ENCODE peak calls at places on chromosome 6, in five cellular contexts. One of them, this sample, is unnamed.

GRCh38 chr6:146887447-146888077 is 288.8 kb downstream of the ADGB start:
- DNase-seq in upper lobe of right lung: no peak
- DNase-seq in uterus: no peak
- DNase-seq in adrenal gland: no peak
- DNase-seq in neural progenitor cell: no peak
- DNase-seq in this sample: no peak

GRCh38 chr6:150043501-150044412 is 18.4 kb upstream of the RAET1L start:
- DNase-seq in adrenal gland: no peak
- DNase-seq in uterus: no peak
- DNase-seq in upper lobe of right lung: no peak
- DNase-seq in neural progenitor cell: no peak
- DNase-seq in this sample: no peak

GRCh38 chr6:79377047-79377446 is 142.6 kb upstream of the HMGN3 start:
- DNase-seq in neural progenitor cell: no peak
- DNase-seq in upper lobe of right lung: no peak
- DNase-seq in adrenal gland: no peak
- DNase-seq in uterus: no peak
- DNase-seq in this sample: no peak

GRCh38 chr6:118722820-118723526 is 71.6 kb upstream of the CEP85L start:
- DNase-seq in adrenal gland: no peak
- DNase-seq in uterus: no peak
- DNase-seq in neural progenitor cell: no peak
- DNase-seq in upper lobe of right lung: no peak
- DNase-seq in this sample: no peak

GRCh38 chr6:14079433-14079832 is 38.1 kb upstream of the CD83 start:
- DNase-seq in neural progenitor cell: no peak
- DNase-seq in adrenal gland: no peak
- DNase-seq in upper lobe of right lung: no peak
- DNase-seq in uterus: no peak
- DNase-seq in this sample: no peak

GRCh38 chr6:105836889-105837288 is 249.2 kb upstream of the PRDM1 start:
- DNase-seq in upper lobe of right lung: no peak
- DNase-seq in adrenal gland: no peak
- DNase-seq in neural progenitor cell: no peak
- DNase-seq in uterus: no peak
- DNase-seq in this sample: no peak

GRCh38 chr6:159978291-159979135 is 9.6 kb downstream of the IGF2R start:
- DNase-seq in uterus: no peak
- DNase-seq in neural progenitor cell: peak; percentile 16
- DNase-seq in adrenal gland: no peak
- DNase-seq in upper lobe of right lung: no peak
- DNase-seq in this sample: no peak

GRCh38 chr6:36662827-36663256 is 15.7 kb upstream of the CDKN1A start:
- DNase-seq in adrenal gland: no peak
- DNase-seq in uterus: no peak
- DNase-seq in neural progenitor cell: no peak
- DNase-seq in upper lobe of right lung: no peak
- DNase-seq in this sample: peak; percentile 29

GRCh38 chr6:32298632-32299336 is 72.9 kb downstream of the TSBP1 start:
- DNase-seq in uterus: no peak
- DNase-seq in adrenal gland: no peak
- DNase-seq in neural progenitor cell: no peak
- DNase-seq in upper lobe of right lung: no peak
- DNase-seq in this sample: no peak

GRCh38 chr6:24340998-24341934 is 16.6 kb downstream of the DCDC2 start:
- DNase-seq in adrenal gland: no peak
- DNase-seq in upper lobe of right lung: no peak
- DNase-seq in uterus: no peak
- DNase-seq in neural progenitor cell: no peak
- DNase-seq in this sample: no peak

GRCh38 chr6:4349931-4350330 is 214.6 kb upstream of the ECI2 start:
- DNase-seq in upper lobe of right lung: no peak
- DNase-seq in neural progenitor cell: no peak
- DNase-seq in adrenal gland: no peak
- DNase-seq in uterus: no peak
- DNase-seq in this sample: no peak

GRCh38 chr6:156944412-156944811 is 167.2 kb downstream of the ARID1B start:
- DNase-seq in upper lobe of right lung: no peak
- DNase-seq in uterus: no peak
- DNase-seq in adrenal gland: no peak
- DNase-seq in neural progenitor cell: no peak
- DNase-seq in this sample: no peak

GRCh38 chr6:2378891-2379652 is 133.7 kb upstream of the GMDS start:
- DNase-seq in uterus: no peak
- DNase-seq in adrenal gland: no peak
- DNase-seq in neural progenitor cell: no peak
- DNase-seq in upper lobe of right lung: no peak
- DNase-seq in this sample: no peak

GRCh38 chr6:164308339-164308738 is 893.8 kb downstream of the QKI start:
- DNase-seq in adrenal gland: no peak
- DNase-seq in upper lobe of right lung: no peak
- DNase-seq in uterus: no peak
- DNase-seq in neural progenitor cell: no peak
- DNase-seq in this sample: no peak

GRCh38 chr6:139839506-139840156 is 465.2 kb upstream of the CITED2 start:
- DNase-seq in uterus: peak; percentile 22
- DNase-seq in neural progenitor cell: no peak
- DNase-seq in adrenal gland: peak; percentile 22
- DNase-seq in upper lobe of right lung: peak; percentile 68
- DNase-seq in this sample: no peak

GRCh38 chr6:137764464-137764863 is 102.6 kb upstream of the TNFAIP3 start:
- DNase-seq in upper lobe of right lung: no peak
- DNase-seq in adrenal gland: no peak
- DNase-seq in uterus: no peak
- DNase-seq in neural progenitor cell: no peak
- DNase-seq in this sample: no peak

GRCh38 chr6:163563303-163563702 is 148.8 kb downstream of the QKI start:
- DNase-seq in upper lobe of right lung: no peak
- DNase-seq in uterus: no peak
- DNase-seq in adrenal gland: no peak
- DNase-seq in neural progenitor cell: no peak
- DNase-seq in this sample: no peak

GRCh38 chr6:149140137-149140909 is 177.2 kb upstream of the TAB2 start:
- DNase-seq in neural progenitor cell: no peak
- DNase-seq in uterus: no peak
- DNase-seq in adrenal gland: no peak
- DNase-seq in upper lobe of right lung: no peak
- DNase-seq in this sample: no peak

GRCh38 chr6:15234068-15234758 is 11.7 kb upstream of the JARID2 start:
- DNase-seq in upper lobe of right lung: no peak
- DNase-seq in uterus: no peak
- DNase-seq in adrenal gland: no peak
- DNase-seq in neural progenitor cell: no peak
- DNase-seq in this sample: no peak

GRCh38 chr6:26087284-26088115 is at the start of gene HFE:
- DNase-seq in neural progenitor cell: peak; percentile 50
- DNase-seq in upper lobe of right lung: peak; percentile 79
- DNase-seq in uterus: peak; percentile 68
- DNase-seq in adrenal gland: peak; percentile 69
- DNase-seq in this sample: peak; percentile 10

GRCh38 chr6:110415297-110415916 is at the start of gene DDO:
- DNase-seq in neural progenitor cell: no peak
- DNase-seq in upper lobe of right lung: peak; percentile 75
- DNase-seq in adrenal gland: peak; percentile 94
- DNase-seq in uterus: peak; percentile 83
- DNase-seq in this sample: no peak

GRCh38 chr6:153312633-153313032 is 181.6 kb upstream of the RGS17 start:
- DNase-seq in neural progenitor cell: peak; percentile 72
- DNase-seq in upper lobe of right lung: peak; percentile 87
- DNase-seq in adrenal gland: peak; percentile 21
- DNase-seq in uterus: no peak
- DNase-seq in this sample: peak; percentile 2

GRCh38 chr6:33967966-33968724 is 164.3 kb upstream of the MLN start:
- DNase-seq in neural progenitor cell: peak; percentile 67
- DNase-seq in adrenal gland: no peak
- DNase-seq in uterus: no peak
- DNase-seq in upper lobe of right lung: no peak
- DNase-seq in this sample: no peak

GRCh38 chr6:113858067-113858604 is 991 bp downstream of the MARCKS start:
- DNase-seq in adrenal gland: peak; percentile 22
- DNase-seq in neural progenitor cell: peak; percentile 69
- DNase-seq in upper lobe of right lung: peak; percentile 63
- DNase-seq in uterus: peak; percentile 54
- DNase-seq in this sample: no peak

GRCh38 chr6:159788276-159788675 is 1.1 kb downstream of the TCP1 start:
- DNase-seq in neural progenitor cell: peak; percentile 13
- DNase-seq in adrenal gland: no peak
- DNase-seq in upper lobe of right lung: no peak
- DNase-seq in uterus: no peak
- DNase-seq in this sample: peak; percentile 32

GRCh38 chr6:122821095-122821494 is 32.0 kb downstream of the SMPDL3A start:
- DNase-seq in adrenal gland: no peak
- DNase-seq in upper lobe of right lung: no peak
- DNase-seq in neural progenitor cell: no peak
- DNase-seq in uterus: no peak
- DNase-seq in this sample: no peak

GRCh38 chr6:46961248-46961647 is 39.5 kb upstream of the ADGRF5 start:
- DNase-seq in neural progenitor cell: no peak
- DNase-seq in upper lobe of right lung: no peak
- DNase-seq in adrenal gland: no peak
- DNase-seq in uterus: no peak
- DNase-seq in this sample: no peak

GRCh38 chr6:122400467-122401089 is 1.1 kb downstream of the HSF2 start:
- DNase-seq in neural progenitor cell: no peak
- DNase-seq in upper lobe of right lung: no peak
- DNase-seq in adrenal gland: no peak
- DNase-seq in uterus: no peak
- DNase-seq in this sample: no peak

GRCh38 chr6:30643656-30644055 is 3.3 kb upstream of the C6orf136 start:
- DNase-seq in upper lobe of right lung: no peak
- DNase-seq in adrenal gland: no peak
- DNase-seq in neural progenitor cell: no peak
- DNase-seq in uterus: no peak
- DNase-seq in this sample: no peak

GRCh38 chr6:116144590-116144989 is 18.7 kb upstream of the COL10A1 start:
- DNase-seq in upper lobe of right lung: no peak
- DNase-seq in uterus: no peak
- DNase-seq in adrenal gland: no peak
- DNase-seq in neural progenitor cell: no peak
- DNase-seq in this sample: no peak

GRCh38 chr6:169985121-169986015 is 233.9 kb downstream of the ERMARD start:
- DNase-seq in uterus: no peak
- DNase-seq in neural progenitor cell: no peak
- DNase-seq in upper lobe of right lung: peak; percentile 82
- DNase-seq in adrenal gland: no peak
- DNase-seq in this sample: no peak

GRCh38 chr6:53330137-53330536 is 18.6 kb downstream of the ELOVL5 start:
- DNase-seq in uterus: no peak
- DNase-seq in adrenal gland: no peak
- DNase-seq in upper lobe of right lung: no peak
- DNase-seq in neural progenitor cell: no peak
- DNase-seq in this sample: no peak

GRCh38 chr6:53328375-53328774 is 20.4 kb downstream of the ELOVL5 start:
- DNase-seq in neural progenitor cell: no peak
- DNase-seq in uterus: no peak
- DNase-seq in adrenal gland: no peak
- DNase-seq in upper lobe of right lung: no peak
- DNase-seq in this sample: no peak

GRCh38 chr6:53326372-53327016 is 22.3 kb downstream of the ELOVL5 start:
- DNase-seq in neural progenitor cell: no peak
- DNase-seq in adrenal gland: peak; percentile 88
- DNase-seq in upper lobe of right lung: no peak
- DNase-seq in uterus: peak; percentile 59
- DNase-seq in this sample: no peak

GRCh38 chr6:53325785-53326184 is 23.0 kb downstream of the ELOVL5 start:
- DNase-seq in upper lobe of right lung: no peak
- DNase-seq in adrenal gland: no peak
- DNase-seq in uterus: no peak
- DNase-seq in neural progenitor cell: no peak
- DNase-seq in this sample: no peak

GRCh38 chr6:53327017-53327395 is 21.7 kb downstream of the ELOVL5 start:
- DNase-seq in uterus: no peak
- DNase-seq in adrenal gland: no peak
- DNase-seq in upper lobe of right lung: no peak
- DNase-seq in neural progenitor cell: no peak
- DNase-seq in this sample: no peak
- H3K4me1 ChIP-seq in uterus: no peaks in the 10 kb centered on the region
- H3K4me1 ChIP-seq in adrenal gland: peaks cover 58% of the 10 kb centered on the region
- H3K4me1 ChIP-seq in upper lobe of right lung: peaks cover 21% of the 10 kb centered on the region
- H3K4me1 ChIP-seq in neural progenitor cell: peaks cover 14% of the 10 kb centered on the region
- H3K4me1 ChIP-seq in this sample: peaks cover 12% of the 10 kb centered on the region

GRCh38 chr6:167129159-167129558 is 6.3 kb downstream of the CCR6 start:
- DNase-seq in uterus: no peak
- DNase-seq in neural progenitor cell: no peak
- DNase-seq in adrenal gland: no peak
- DNase-seq in upper lobe of right lung: no peak
- DNase-seq in this sample: no peak
- H3K27me3 ChIP-seq in uterus: no peaks in the 10 kb centered on the region
- H3K27me3 ChIP-seq in neural progenitor cell: no peaks in the 10 kb centered on the region
- H3K27me3 ChIP-seq in adrenal gland: no peaks in the 10 kb centered on the region
- H3K27me3 ChIP-seq in upper lobe of right lung: no peaks in the 10 kb centered on the region
- H3K27me3 ChIP-seq in this sample: no peaks in the 10 kb centered on the region

DNA sequence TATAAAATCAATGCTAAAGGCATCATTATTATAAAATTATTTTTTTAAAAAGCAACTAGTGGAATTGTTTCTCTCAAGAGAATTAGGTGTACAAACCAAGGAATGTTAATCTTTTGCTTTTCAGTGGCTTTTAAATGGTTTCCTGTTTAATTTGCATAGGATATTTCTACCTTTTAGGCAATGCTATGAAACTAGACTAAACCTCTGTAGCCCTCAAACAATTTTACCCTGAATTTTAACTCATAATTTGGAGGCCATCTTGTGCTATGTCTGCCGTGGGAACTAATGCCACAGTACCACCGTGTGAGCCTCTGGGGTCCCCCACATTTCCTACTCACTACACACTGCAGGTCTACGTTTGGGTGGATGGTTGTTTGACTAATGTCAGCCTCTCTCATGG is 20.6 kb downstream of the PHACTR2 start:
- DNase-seq in upper lobe of right lung: no peak
- DNase-seq in neural progenitor cell: no peak
- DNase-seq in adrenal gland: no peak
- DNase-seq in uterus: no peak
- DNase-seq in this sample: no peak
- H3K4me1 ChIP-seq in upper lobe of right lung: peaks cover 74% of the 10 kb centered on the region
- H3K4me1 ChIP-seq in neural progenitor cell: peaks cover 4% of the 10 kb centered on the region
- H3K4me1 ChIP-seq in adrenal gland: peaks cover 68% of the 10 kb centered on the region
- H3K4me1 ChIP-seq in uterus: peaks cover 18% of the 10 kb centered on the region
- H3K4me1 ChIP-seq in this sample: no peaks in the 10 kb centered on the region

GRCh38 chr6:143410859-143411270 is 39.6 kb downstream of the ADAT2 start:
- DNase-seq in uterus: no peak
- DNase-seq in neural progenitor cell: no peak
- DNase-seq in adrenal gland: no peak
- DNase-seq in upper lobe of right lung: no peak
- DNase-seq in this sample: no peak

GRCh38 chr6:143406673-143407072 is 43.8 kb downstream of the ADAT2 start:
- DNase-seq in uterus: no peak
- DNase-seq in upper lobe of right lung: no peak
- DNase-seq in adrenal gland: no peak
- DNase-seq in neural progenitor cell: no peak
- DNase-seq in this sample: no peak

GRCh38 chr6:143408787-143409162 is 41.7 kb downstream of the ADAT2 start:
- DNase-seq in neural progenitor cell: no peak
- DNase-seq in upper lobe of right lung: no peak
- DNase-seq in uterus: no peak
- DNase-seq in adrenal gland: no peak
- DNase-seq in this sample: no peak

GRCh38 chr6:143405381-143406154 is 44.9 kb downstream of the ADAT2 start:
- DNase-seq in adrenal gland: no peak
- DNase-seq in neural progenitor cell: no peak
- DNase-seq in upper lobe of right lung: no peak
- DNase-seq in uterus: no peak
- DNase-seq in this sample: no peak

GRCh38 chr6:143408151-143408786 is 42.2 kb downstream of the ADAT2 start:
- DNase-seq in uterus: no peak
- DNase-seq in adrenal gland: no peak
- DNase-seq in neural progenitor cell: no peak
- DNase-seq in upper lobe of right lung: no peak
- DNase-seq in this sample: no peak
- H3K27me3 ChIP-seq in uterus: no peaks in the 10 kb centered on the region
- H3K27me3 ChIP-seq in adrenal gland: no peaks in the 10 kb centered on the region
- H3K27me3 ChIP-seq in neural progenitor cell: no peaks in the 10 kb centered on the region
- H3K27me3 ChIP-seq in upper lobe of right lung: no peaks in the 10 kb centered on the region
- H3K27me3 ChIP-seq in this sample: no peaks in the 10 kb centered on the region